ENCODE peak calls at places on chromosomes 4 and X, in ten cellular contexts. Q, P, X, C, T, O, N, L, W and R are unnamed samples. For H3K4me1, the result is how much of the 10 kb centered on the place peaks cover.

GRCh38 chrX:153336128-153336894 is 2.4 kb downstream of the ZNF275 start:
- DNase-seq in Q (no peak), P (no peak), X (no peak), C (no peak), T (no peak), O (peak), N (peak), L (peak), W (peak), R (no peak)

GRCh38 chr4:102474736-102475504 is 26.2 kb upstream of the NFKB1 start:
- DNase-seq in Q (no peak), P (no peak), X (no peak), C (no peak), T (no peak), O (no peak), N (peak), L (no peak), W (no peak), R (no peak)

GRCh38 chrX:78997870-78998558 is 52.8 kb downstream of the P2RY10 start:
- DNase-seq in Q (no peak), P (no peak), X (no peak), C (no peak), T (no peak), O (no peak), N (no peak), L (no peak), W (peak), R (no peak)

GRCh38 chr4:149690726-149691125 is 124.9 kb downstream of the IQCM start:
- DNase-seq in Q (no peak), P (no peak), X (no peak), C (no peak), T (no peak), O (no peak), N (no peak), L (no peak), W (no peak), R (no peak)

GRCh38 chr4:84451546-84451945 is 47.5 kb downstream of the NKX6-1 start:
- DNase-seq in Q (peak), P (no peak), X (no peak), C (no peak), T (no peak), O (no peak), N (peak), L (peak), W (no peak), R (no peak)

GRCh38 chrX:55008571-55009358 is 8.6 kb downstream of the APEX2 start:
- DNase-seq in Q (no peak), P (no peak), X (no peak), C (no peak), T (no peak), O (peak), N (peak), L (no peak), W (no peak), R (no peak)

GRCh38 chr4:15336410-15337184 is 91.2 kb upstream of the C1QTNF7 start:
- DNase-seq in Q (no peak), P (no peak), X (no peak), C (no peak), T (no peak), O (peak), N (peak), L (no peak), W (no peak), R (no peak)

GRCh38 chrX:152884171-152884570 is 13.7 kb upstream of the ZNF185 start:
- DNase-seq in Q (no peak), P (no peak), X (no peak), C (no peak), T (no peak), O (no peak), N (no peak), L (no peak), W (no peak), R (no peak)

GRCh38 chr4:76589402-76589801 is 154.4 kb downstream of the SHROOM3 start:
- DNase-seq in Q (peak), P (no peak), X (no peak), C (no peak), T (no peak), O (peak), N (peak), L (no peak), W (no peak), R (no peak)

GRCh38 chr4:76591992-76592391 is 157.0 kb downstream of the SHROOM3 start:
- DNase-seq in Q (no peak), P (no peak), X (no peak), C (no peak), T (no peak), O (no peak), N (no peak), L (no peak), W (no peak), R (no peak)

GRCh38 chr4:76590847-76591281 is 155.8 kb downstream of the SHROOM3 start:
- DNase-seq in Q (no peak), P (no peak), X (no peak), C (no peak), T (no peak), O (peak), N (no peak), L (no peak), W (no peak), R (no peak)

GRCh38 chr4:76588268-76588667 is 153.2 kb downstream of the SHROOM3 start:
- DNase-seq in Q (no peak), P (no peak), X (no peak), C (no peak), T (no peak), O (no peak), N (no peak), L (no peak), W (no peak), R (no peak)

DNA sequence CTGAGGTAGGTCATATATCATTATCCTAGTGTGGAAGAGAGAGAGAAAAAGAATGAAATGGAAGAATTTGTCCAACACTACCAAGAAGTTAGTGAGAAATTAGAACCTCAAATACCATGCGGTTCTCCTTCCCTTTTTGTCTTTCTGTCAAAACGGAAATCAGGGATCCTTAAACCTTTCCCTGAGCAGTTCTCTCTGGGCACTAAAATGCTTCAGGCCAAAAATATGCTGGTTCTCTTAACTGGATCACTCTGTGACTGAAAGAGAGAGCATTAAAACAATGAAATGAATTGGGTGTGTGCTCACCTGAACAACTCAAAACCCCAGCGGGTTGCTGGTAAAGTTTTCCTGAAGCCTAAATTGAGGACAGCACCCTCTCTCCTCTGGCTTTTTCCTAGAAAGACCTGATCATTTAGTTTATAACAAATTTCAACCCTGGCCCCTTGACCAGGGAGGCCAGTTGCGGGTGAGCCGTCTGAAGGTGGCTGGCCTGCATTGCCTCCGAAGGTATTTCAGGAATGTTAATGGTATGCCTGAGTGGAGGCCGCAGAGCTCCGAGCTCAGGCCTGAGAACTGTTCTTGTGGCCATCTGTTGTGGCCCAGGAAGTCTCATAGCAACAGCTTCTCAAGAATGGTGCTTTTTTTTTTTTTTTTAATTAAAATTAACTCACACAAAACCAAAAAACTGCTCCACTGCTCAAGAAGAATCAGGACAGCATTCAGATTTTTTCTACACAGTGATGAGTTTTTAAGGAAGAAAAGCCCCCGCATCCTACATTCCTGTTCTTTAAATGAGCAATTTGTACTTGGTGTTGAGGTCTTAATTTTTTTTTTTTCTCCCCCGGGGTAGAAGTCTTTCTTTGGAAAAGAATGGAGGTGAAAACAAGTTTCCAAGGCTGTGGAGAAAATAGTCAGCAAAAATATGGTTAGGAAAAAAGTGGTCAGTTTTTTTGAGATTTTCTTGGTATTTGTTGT is 155.1 kb downstream of the SHROOM3 start:
- DNase-seq in Q (peak), P (no peak), X (no peak), C (no peak), T (no peak), O (peak), N (peak), L (no peak), W (no peak), R (peak)
- H3K4me1 ChIP-seq in Q (under half), P (under half), X (under half), C (under half), T (under half), O (under half), N (half or more), L (under half), W (under half), R (under half)

DNA sequence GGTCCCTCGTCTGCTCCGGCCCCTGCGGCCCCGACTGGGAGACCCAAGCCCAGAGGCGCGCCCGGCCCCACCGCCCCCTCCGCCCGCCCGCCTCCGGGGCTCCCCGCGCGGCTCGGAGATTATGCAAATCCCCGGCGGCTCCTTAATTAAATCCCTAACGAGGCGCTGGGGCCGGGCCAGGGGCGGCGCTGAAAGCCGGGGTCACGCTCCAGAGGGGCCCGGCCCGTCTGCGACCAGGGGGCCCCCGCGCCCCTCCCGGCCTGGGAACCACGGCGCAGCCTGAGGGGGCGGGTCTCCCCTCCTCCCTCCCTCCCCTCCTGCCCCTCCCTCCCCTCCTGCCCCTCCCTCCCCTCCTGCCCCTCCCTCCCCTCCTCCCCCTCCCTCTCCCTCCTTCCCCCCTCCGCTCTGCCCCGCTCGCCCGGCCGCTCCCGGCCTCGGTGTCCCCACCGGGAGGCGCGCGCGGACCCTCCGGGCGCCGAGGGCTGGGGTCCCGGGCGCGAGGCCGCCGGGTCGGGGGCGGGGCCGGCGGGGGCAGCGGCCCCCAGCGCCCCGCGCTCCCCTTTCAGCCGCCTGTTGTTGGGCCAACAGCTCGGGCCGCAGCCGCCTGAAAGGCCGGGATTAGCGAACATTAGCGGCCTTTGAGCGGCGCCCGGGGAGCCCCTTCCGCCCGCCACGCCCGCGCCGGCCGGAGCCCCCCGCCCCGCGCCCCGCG is 25.9 kb upstream of the FGFR3 start:
- DNase-seq in Q (peak), P (no peak), X (no peak), C (no peak), T (no peak), O (no peak), N (no peak), L (peak), W (no peak), R (no peak)
- H3K4me1 ChIP-seq in Q (half or more), P (under half), X (under half), C (under half), T (under half), O (under half), N (under half), L (under half), W (under half), R (under half)

GRCh38 chr4:186829097-186829496 is 105.4 kb upstream of the FAT1 start:
- DNase-seq in Q (no peak), P (no peak), X (no peak), C (no peak), T (no peak), O (no peak), N (no peak), L (no peak), W (no peak), R (no peak)

GRCh38 chr4:186827542-186827887 is 103.9 kb upstream of the FAT1 start:
- DNase-seq in Q (no peak), P (no peak), X (no peak), C (no peak), T (no peak), O (no peak), N (no peak), L (no peak), W (no peak), R (no peak)

GRCh38 chr4:186826866-186827541 is 103.3 kb upstream of the FAT1 start:
- DNase-seq in Q (no peak), P (no peak), X (no peak), C (no peak), T (no peak), O (no peak), N (no peak), L (no peak), W (no peak), R (no peak)

GRCh38 chr4:186823989-186824388 is 100.3 kb upstream of the FAT1 start:
- DNase-seq in Q (no peak), P (no peak), X (no peak), C (no peak), T (no peak), O (no peak), N (no peak), L (no peak), W (no peak), R (no peak)

GRCh38 chr4:186825069-186825468 is 101.4 kb upstream of the FAT1 start:
- DNase-seq in Q (no peak), P (no peak), X (no peak), C (no peak), T (no peak), O (no peak), N (no peak), L (no peak), W (no peak), R (no peak)
- H3K4me1 ChIP-seq in Q (under half), P (under half), X (under half), C (under half), T (under half), O (under half), N (under half), L (under half), W (under half), R (under half)

DNA sequence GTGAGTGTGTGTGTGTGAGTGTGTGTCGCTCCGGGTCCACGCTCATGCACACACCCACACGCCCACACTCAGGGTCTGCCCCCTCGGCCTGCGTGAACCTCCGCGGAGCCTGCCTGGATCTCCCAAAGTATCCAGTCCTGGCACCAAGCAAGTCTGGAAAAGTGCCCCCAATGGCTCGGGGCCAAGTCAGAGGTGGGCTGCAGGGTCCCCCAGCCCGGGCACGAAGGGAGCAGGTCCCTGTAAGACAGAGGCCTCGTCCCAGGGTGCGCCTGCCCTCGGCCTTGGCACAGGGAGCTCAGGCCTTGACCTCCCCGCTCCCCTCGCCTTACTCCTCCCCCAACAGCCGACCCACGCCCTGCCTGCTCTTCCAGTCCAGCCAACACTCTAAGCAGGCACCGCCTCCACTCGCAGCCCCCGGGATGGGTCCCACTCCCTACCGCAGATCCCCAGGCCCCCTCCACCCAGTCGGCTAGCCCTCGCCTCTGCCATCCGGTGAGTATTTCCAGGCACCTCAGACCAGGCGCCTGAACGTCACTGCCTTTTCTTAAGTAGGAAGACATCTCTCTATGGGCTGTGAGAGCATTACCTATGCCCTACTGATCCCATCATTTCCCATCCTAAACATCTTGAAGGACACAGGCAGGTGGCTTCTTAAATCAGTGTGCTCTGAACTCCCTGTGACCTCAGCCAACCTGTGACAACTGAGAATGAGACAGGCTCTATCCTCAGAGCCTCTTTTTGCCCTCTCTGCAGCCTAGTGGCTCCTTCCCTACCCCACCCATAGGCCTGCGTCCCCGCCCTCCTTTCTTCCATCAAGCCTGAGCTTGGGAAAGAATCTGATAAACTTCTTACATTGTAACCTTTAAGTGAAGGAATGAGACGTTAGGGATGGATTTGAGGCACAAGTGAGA is 704 bp downstream of the FAM114A1 start:
- DNase-seq in Q (peak), P (no peak), X (peak), C (no peak), T (no peak), O (peak), N (no peak), L (peak), W (peak), R (peak)
- H3K4me1 ChIP-seq in Q (under half), P (under half), X (under half), C (under half), T (under half), O (under half), N (under half), L (under half), W (under half), R (under half)

GRCh38 chr4:158018831-158019230 is 154.0 kb downstream of the GASK1B start:
- DNase-seq in Q (no peak), P (no peak), X (no peak), C (no peak), T (no peak), O (no peak), N (no peak), L (no peak), W (no peak), R (no peak)
- H3K4me1 ChIP-seq in Q (under half), P (under half), X (under half), C (under half), T (under half), O (under half), N (under half), L (under half), W (under half), R (under half)

DNA sequence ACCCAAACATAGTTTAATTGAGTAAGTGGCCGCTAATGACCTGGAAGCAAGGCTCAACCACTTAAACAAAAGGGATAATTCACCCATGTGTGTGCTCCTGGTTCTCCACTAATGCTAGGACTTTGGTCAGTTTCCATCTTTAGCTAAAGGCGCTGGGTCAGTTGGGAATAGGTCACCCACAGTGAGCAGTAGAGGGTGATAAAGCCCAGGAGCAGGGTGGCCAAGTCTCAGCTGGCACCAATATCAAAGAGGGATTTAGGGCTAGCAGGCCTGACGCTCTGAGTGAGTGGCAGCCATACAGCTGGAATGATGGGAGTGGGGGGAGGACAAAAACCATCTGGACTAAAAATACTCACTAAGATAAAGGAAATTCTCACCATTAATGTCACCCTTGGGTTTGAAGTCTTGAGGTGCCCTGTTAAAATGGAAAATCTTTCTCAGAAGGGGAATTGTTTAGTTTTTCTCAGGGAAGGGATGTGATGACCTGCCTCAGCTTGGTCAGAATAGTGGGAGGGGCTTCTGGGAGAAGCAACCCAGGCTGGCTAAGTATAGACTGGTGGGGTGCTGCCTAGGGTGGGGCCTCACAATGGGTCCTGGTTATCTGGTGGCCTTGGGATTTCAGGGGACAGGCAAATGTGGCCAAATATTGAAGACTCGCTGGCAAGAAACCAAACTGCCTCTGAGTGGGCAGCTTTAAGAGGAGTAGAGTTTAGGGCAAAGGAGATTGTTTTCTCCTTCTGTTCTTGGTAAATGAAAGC is 47.1 kb downstream of the TSC22D3 start:
- DNase-seq in Q (no peak), P (no peak), X (no peak), C (no peak), T (no peak), O (no peak), N (no peak), L (no peak), W (no peak), R (no peak)
- H3K4me1 ChIP-seq in Q (half or more), P (under half), X (under half), C (under half), T (under half), O (under half), N (half or more), L (under half), W (under half), R (under half)

GRCh38 chr4:56655209-56655626 is 25.9 kb downstream of the HOPX start:
- DNase-seq in Q (peak), P (no peak), X (no peak), C (peak), T (no peak), O (no peak), N (peak), L (no peak), W (peak), R (no peak)

GRCh38 chr4:56655627-56656345 is 25.3 kb downstream of the HOPX start:
- DNase-seq in Q (peak), P (no peak), X (no peak), C (peak), T (no peak), O (no peak), N (no peak), L (no peak), W (peak), R (no peak)

GRCh38 chr4:56654238-56654632 is 26.9 kb downstream of the HOPX start:
- DNase-seq in Q (no peak), P (no peak), X (no peak), C (no peak), T (no peak), O (no peak), N (peak), L (no peak), W (no peak), R (no peak)

GRCh38 chr4:56651071-56651384 is 30.1 kb downstream of the HOPX start:
- DNase-seq in Q (no peak), P (no peak), X (no peak), C (no peak), T (no peak), O (no peak), N (no peak), L (no peak), W (no peak), R (no peak)

GRCh38 chr4:56653461-56654237 is 27.4 kb downstream of the HOPX start:
- DNase-seq in Q (no peak), P (no peak), X (no peak), C (no peak), T (no peak), O (no peak), N (peak), L (no peak), W (no peak), R (no peak)
- H3K4me1 ChIP-seq in Q (under half), P (under half), X (under half), C (under half), T (under half), O (under half), N (under half), L (under half), W (under half), R (under half)